ENCODE peak calls at places on chromosomes 1 and 21, in ten cellular contexts. One of them, this sample, is unnamed.
A peak's percentile ranks its signal among the peaks of the same experiment; 100 is the strongest.

GRCh38 chr1:232438476-232438875 is 191.5 kb downstream of the SIPA1L2 start:
- DNase-seq in cardiac muscle cell: no peak
- DNase-seq in uterus: no peak
- DNase-seq in left ventricle myocardium inferior: no peak
- DNase-seq in CD4-positive, alpha-beta memory T cell: no peak
- DNase-seq in tibial artery: no peak
- DNase-seq in SJSA1: no peak
- DNase-seq in neural progenitor cell: no peak
- DNase-seq in tibial nerve: no peak
- DNase-seq in CD8-positive, alpha-beta T cell: no peak
- DNase-seq in this sample: no peak

GRCh38 chr1:70317087-70317486 is 37.4 kb downstream of the ANKRD13C start:
- DNase-seq in CD4-positive, alpha-beta memory T cell: no peak
- DNase-seq in neural progenitor cell: no peak
- DNase-seq in SJSA1: no peak
- DNase-seq in tibial nerve: no peak
- DNase-seq in uterus: no peak
- DNase-seq in CD8-positive, alpha-beta T cell: no peak
- DNase-seq in tibial artery: no peak
- DNase-seq in cardiac muscle cell: no peak
- DNase-seq in left ventricle myocardium inferior: no peak
- DNase-seq in this sample: no peak

GRCh38 chr1:65264197-65264929 is 45.0 kb upstream of the DNAJC6 start:
- DNase-seq in tibial nerve: peak; percentile 20
- DNase-seq in neural progenitor cell: peak; percentile 74
- DNase-seq in SJSA1: no peak
- DNase-seq in left ventricle myocardium inferior: peak; percentile 18
- DNase-seq in CD8-positive, alpha-beta T cell: no peak
- DNase-seq in cardiac muscle cell: peak; percentile 59
- DNase-seq in CD4-positive, alpha-beta memory T cell: no peak
- DNase-seq in uterus: no peak
- DNase-seq in tibial artery: no peak
- DNase-seq in this sample: no peak

GRCh38 chr1:11704691-11705475 is 13.4 kb downstream of the DRAXIN start:
- DNase-seq in cardiac muscle cell: no peak
- DNase-seq in SJSA1: no peak
- DNase-seq in neural progenitor cell: no peak
- DNase-seq in tibial nerve: no peak
- DNase-seq in tibial artery: no peak
- DNase-seq in CD4-positive, alpha-beta memory T cell: no peak
- DNase-seq in left ventricle myocardium inferior: no peak
- DNase-seq in uterus: no peak
- DNase-seq in CD8-positive, alpha-beta T cell: no peak
- DNase-seq in this sample: no peak

GRCh38 chr1:176847052-176847451 is 317.5 kb downstream of the ASTN1 start:
- DNase-seq in neural progenitor cell: no peak
- DNase-seq in cardiac muscle cell: no peak
- DNase-seq in tibial nerve: no peak
- DNase-seq in tibial artery: no peak
- DNase-seq in CD8-positive, alpha-beta T cell: no peak
- DNase-seq in uterus: no peak
- DNase-seq in left ventricle myocardium inferior: peak; percentile 25
- DNase-seq in CD4-positive, alpha-beta memory T cell: no peak
- DNase-seq in SJSA1: no peak
- DNase-seq in this sample: no peak

GRCh38 chr1:20184997-20185833 is 681 bp upstream of the UBXN10 start:
- DNase-seq in CD4-positive, alpha-beta memory T cell: peak; percentile 75
- DNase-seq in SJSA1: no peak
- DNase-seq in tibial nerve: no peak
- DNase-seq in left ventricle myocardium inferior: no peak
- DNase-seq in CD8-positive, alpha-beta T cell: peak; percentile 31
- DNase-seq in cardiac muscle cell: no peak
- DNase-seq in tibial artery: no peak
- DNase-seq in uterus: no peak
- DNase-seq in neural progenitor cell: no peak
- DNase-seq in this sample: no peak

GRCh38 chr1:180643693-180644092 is 11.9 kb downstream of the XPR1 start:
- DNase-seq in uterus: no peak
- DNase-seq in tibial nerve: peak; percentile 27
- DNase-seq in tibial artery: no peak
- DNase-seq in neural progenitor cell: no peak
- DNase-seq in cardiac muscle cell: no peak
- DNase-seq in left ventricle myocardium inferior: no peak
- DNase-seq in SJSA1: no peak
- DNase-seq in CD4-positive, alpha-beta memory T cell: no peak
- DNase-seq in CD8-positive, alpha-beta T cell: no peak
- DNase-seq in this sample: no peak

GRCh38 chr21:38319781-38320180 is 63.0 kb downstream of the KCNJ15 start:
- DNase-seq in left ventricle myocardium inferior: no peak
- DNase-seq in SJSA1: no peak
- DNase-seq in uterus: no peak
- DNase-seq in CD4-positive, alpha-beta memory T cell: no peak
- DNase-seq in CD8-positive, alpha-beta T cell: no peak
- DNase-seq in neural progenitor cell: no peak
- DNase-seq in tibial nerve: no peak
- DNase-seq in tibial artery: no peak
- DNase-seq in cardiac muscle cell: no peak
- DNase-seq in this sample: no peak

GRCh38 chr1:65256860-65257719 is 52.3 kb upstream of the DNAJC6 start:
- DNase-seq in SJSA1: no peak
- DNase-seq in CD4-positive, alpha-beta memory T cell: no peak
- DNase-seq in neural progenitor cell: no peak
- DNase-seq in left ventricle myocardium inferior: no peak
- DNase-seq in tibial nerve: no peak
- DNase-seq in CD8-positive, alpha-beta T cell: no peak
- DNase-seq in uterus: no peak
- DNase-seq in tibial artery: no peak
- DNase-seq in cardiac muscle cell: no peak
- DNase-seq in this sample: no peak

GRCh38 chr1:34858901-34859441 is 578 bp downstream of the SMIM12 start:
- DNase-seq in CD4-positive, alpha-beta memory T cell: peak; percentile 48
- DNase-seq in uterus: peak; percentile 28
- DNase-seq in left ventricle myocardium inferior: no peak
- DNase-seq in neural progenitor cell: no peak
- DNase-seq in SJSA1: peak; percentile 6
- DNase-seq in tibial artery: peak; percentile 74
- DNase-seq in tibial nerve: no peak
- DNase-seq in CD8-positive, alpha-beta T cell: no peak
- DNase-seq in cardiac muscle cell: peak; percentile 16
- DNase-seq in this sample: no peak

GRCh38 chr1:47164552-47164951 is 25.3 kb downstream of the PDZK1IP1 start:
- DNase-seq in uterus: no peak
- DNase-seq in tibial nerve: no peak
- DNase-seq in CD8-positive, alpha-beta T cell: no peak
- DNase-seq in cardiac muscle cell: no peak
- DNase-seq in left ventricle myocardium inferior: no peak
- DNase-seq in neural progenitor cell: no peak
- DNase-seq in CD4-positive, alpha-beta memory T cell: no peak
- DNase-seq in SJSA1: no peak
- DNase-seq in tibial artery: no peak
- DNase-seq in this sample: no peak

GRCh38 chr1:47160716-47161115 is 23.5 kb downstream of the CYP4A22 start:
- DNase-seq in uterus: no peak
- DNase-seq in SJSA1: no peak
- DNase-seq in tibial artery: no peak
- DNase-seq in left ventricle myocardium inferior: no peak
- DNase-seq in CD8-positive, alpha-beta T cell: no peak
- DNase-seq in cardiac muscle cell: no peak
- DNase-seq in tibial nerve: no peak
- DNase-seq in neural progenitor cell: no peak
- DNase-seq in CD4-positive, alpha-beta memory T cell: no peak
- DNase-seq in this sample: no peak

DNA sequence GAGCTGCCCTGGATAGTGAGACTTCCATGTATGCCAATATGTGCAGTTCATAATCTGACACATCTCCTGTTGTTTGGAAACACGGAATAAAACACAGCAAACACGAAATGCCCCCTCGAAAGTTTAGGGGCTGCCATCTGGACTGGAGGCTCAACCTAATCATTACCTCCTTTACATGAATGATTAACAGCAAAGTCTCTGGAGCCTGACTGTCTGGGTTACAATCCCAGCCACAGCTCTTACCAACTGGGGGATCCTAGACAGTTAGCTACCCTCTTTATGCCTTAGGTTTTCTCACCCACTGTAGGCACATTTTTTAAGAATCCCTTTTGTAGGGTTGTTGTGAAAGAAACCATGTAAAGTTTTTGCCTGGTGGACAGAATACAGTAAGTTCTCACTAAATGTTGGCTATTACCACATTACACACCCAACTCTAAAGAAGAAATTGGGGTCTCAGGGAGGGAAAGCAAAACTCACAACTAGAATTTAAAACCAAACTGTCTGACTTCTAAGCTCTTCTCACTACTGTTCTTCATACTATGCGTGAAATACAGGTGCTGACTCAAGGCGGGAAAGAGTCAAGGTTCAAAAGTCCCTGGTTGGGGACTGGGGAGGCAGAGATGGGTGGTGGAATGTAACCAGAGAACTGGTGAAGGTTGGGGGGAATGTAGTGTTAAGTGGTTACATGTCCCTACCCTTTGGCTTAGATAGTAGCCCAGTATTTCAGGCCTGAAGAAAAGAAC is 24.2 kb downstream of the CYP4A22 start:
- DNase-seq in neural progenitor cell: no peak
- DNase-seq in CD8-positive, alpha-beta T cell: no peak
- DNase-seq in tibial nerve: no peak
- DNase-seq in left ventricle myocardium inferior: no peak
- DNase-seq in CD4-positive, alpha-beta memory T cell: no peak
- DNase-seq in tibial artery: no peak
- DNase-seq in SJSA1: no peak
- DNase-seq in uterus: no peak
- DNase-seq in cardiac muscle cell: no peak
- DNase-seq in this sample: no peak
- H3K4me1 ChIP-seq in neural progenitor cell: no peaks in the 10 kb centered on the region
- H3K4me1 ChIP-seq in CD8-positive, alpha-beta T cell: no peaks in the 10 kb centered on the region
- H3K4me1 ChIP-seq in tibial nerve: no peaks in the 10 kb centered on the region
- H3K4me1 ChIP-seq in left ventricle myocardium inferior: no peaks in the 10 kb centered on the region
- H3K4me1 ChIP-seq in CD4-positive, alpha-beta memory T cell: no peaks in the 10 kb centered on the region
- H3K4me1 ChIP-seq in tibial artery: no peaks in the 10 kb centered on the region
- H3K4me1 ChIP-seq in SJSA1: no peaks in the 10 kb centered on the region
- H3K4me1 ChIP-seq in uterus: no peaks in the 10 kb centered on the region
- H3K4me1 ChIP-seq in cardiac muscle cell: no peaks in the 10 kb centered on the region
- H3K4me1 ChIP-seq in this sample: no peaks in the 10 kb centered on the region

GRCh38 chr1:235076504-235077162 is 52.0 kb downstream of the TOMM20 start:
- DNase-seq in uterus: no peak
- DNase-seq in tibial nerve: no peak
- DNase-seq in tibial artery: no peak
- DNase-seq in CD8-positive, alpha-beta T cell: no peak
- DNase-seq in left ventricle myocardium inferior: no peak
- DNase-seq in cardiac muscle cell: no peak
- DNase-seq in neural progenitor cell: no peak
- DNase-seq in CD4-positive, alpha-beta memory T cell: no peak
- DNase-seq in SJSA1: no peak
- DNase-seq in this sample: no peak

GRCh38 chr1:235078480-235078803 is 50.2 kb downstream of the TOMM20 start:
- DNase-seq in left ventricle myocardium inferior: no peak
- DNase-seq in tibial artery: no peak
- DNase-seq in SJSA1: no peak
- DNase-seq in cardiac muscle cell: no peak
- DNase-seq in tibial nerve: no peak
- DNase-seq in CD8-positive, alpha-beta T cell: no peak
- DNase-seq in uterus: no peak
- DNase-seq in CD4-positive, alpha-beta memory T cell: no peak
- DNase-seq in neural progenitor cell: no peak
- DNase-seq in this sample: no peak

GRCh38 chr1:235078927-235079381 is 49.7 kb downstream of the TOMM20 start:
- DNase-seq in SJSA1: no peak
- DNase-seq in left ventricle myocardium inferior: no peak
- DNase-seq in tibial artery: no peak
- DNase-seq in CD8-positive, alpha-beta T cell: no peak
- DNase-seq in uterus: no peak
- DNase-seq in tibial nerve: no peak
- DNase-seq in cardiac muscle cell: no peak
- DNase-seq in neural progenitor cell: no peak
- DNase-seq in CD4-positive, alpha-beta memory T cell: no peak
- DNase-seq in this sample: no peak

GRCh38 chr1:235077163-235077540 is 51.5 kb downstream of the TOMM20 start:
- DNase-seq in tibial nerve: no peak
- DNase-seq in uterus: no peak
- DNase-seq in CD8-positive, alpha-beta T cell: no peak
- DNase-seq in neural progenitor cell: no peak
- DNase-seq in SJSA1: no peak
- DNase-seq in left ventricle myocardium inferior: no peak
- DNase-seq in CD4-positive, alpha-beta memory T cell: no peak
- DNase-seq in cardiac muscle cell: no peak
- DNase-seq in tibial artery: no peak
- DNase-seq in this sample: no peak

GRCh38 chr1:235077571-235078479 is 50.8 kb downstream of the TOMM20 start:
- DNase-seq in CD4-positive, alpha-beta memory T cell: no peak
- DNase-seq in neural progenitor cell: no peak
- DNase-seq in SJSA1: no peak
- DNase-seq in tibial artery: no peak
- DNase-seq in left ventricle myocardium inferior: no peak
- DNase-seq in uterus: no peak
- DNase-seq in tibial nerve: no peak
- DNase-seq in CD8-positive, alpha-beta T cell: no peak
- DNase-seq in cardiac muscle cell: no peak
- DNase-seq in this sample: no peak
- H3K27ac ChIP-seq in CD4-positive, alpha-beta memory T cell: no peak overlapping the region
- H3K27ac ChIP-seq in neural progenitor cell: no peak overlapping the region
- H3K27ac ChIP-seq in SJSA1: no peak overlapping the region
- H3K27ac ChIP-seq in tibial artery: peak overlapping the region; percentile 53
- H3K27ac ChIP-seq in left ventricle myocardium inferior: peak overlapping the region; percentile 94
- H3K27ac ChIP-seq in uterus: peak overlapping the region; percentile 51
- H3K27ac ChIP-seq in tibial nerve: peak overlapping the region; percentile 86
- H3K27ac ChIP-seq in CD8-positive, alpha-beta T cell: no peak overlapping the region
- H3K27ac ChIP-seq in cardiac muscle cell: peak overlapping the region; percentile 2
- H3K27ac ChIP-seq in this sample: peak overlapping the region; percentile 95

DNA sequence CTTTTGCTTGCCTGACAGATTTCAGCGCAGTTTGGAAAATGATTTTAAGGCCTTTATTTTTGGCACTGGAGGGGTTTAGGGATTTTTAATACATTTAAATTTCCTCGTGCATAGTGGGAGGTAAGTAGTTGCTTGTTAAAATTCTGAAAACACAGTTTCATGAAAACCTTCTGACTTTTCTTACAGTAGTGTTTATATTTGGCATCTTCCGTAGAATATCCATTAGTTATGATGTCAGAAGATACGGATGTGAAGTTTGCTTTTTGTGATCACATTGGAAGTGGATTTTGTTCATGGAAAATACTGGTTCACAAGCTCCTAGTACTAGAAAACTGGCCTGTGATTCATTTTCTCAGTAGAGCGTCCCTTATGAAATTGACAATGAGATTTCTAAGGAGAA is 1.3 kb downstream of the RABGAP1L start:
- DNase-seq in tibial artery: no peak
- DNase-seq in tibial nerve: no peak
- DNase-seq in CD8-positive, alpha-beta T cell: no peak
- DNase-seq in neural progenitor cell: no peak
- DNase-seq in cardiac muscle cell: no peak
- DNase-seq in left ventricle myocardium inferior: no peak
- DNase-seq in uterus: no peak
- DNase-seq in SJSA1: no peak
- DNase-seq in CD4-positive, alpha-beta memory T cell: no peak
- DNase-seq in this sample: no peak
- H3K4me3 ChIP-seq in tibial artery: peak overlapping the region; percentile 84
- H3K4me3 ChIP-seq in tibial nerve: no peak overlapping the region
- H3K4me3 ChIP-seq in CD8-positive, alpha-beta T cell: peak overlapping the region; percentile 73
- H3K4me3 ChIP-seq in neural progenitor cell: peak overlapping the region; percentile 85
- H3K4me3 ChIP-seq in cardiac muscle cell: peak overlapping the region; percentile 82
- H3K4me3 ChIP-seq in left ventricle myocardium inferior: peak overlapping the region; percentile 99
- H3K4me3 ChIP-seq in uterus: no peak overlapping the region
- H3K4me3 ChIP-seq in SJSA1: peak overlapping the region; percentile 85
- H3K4me3 ChIP-seq in CD4-positive, alpha-beta memory T cell: peak overlapping the region; percentile 95
- H3K4me3 ChIP-seq in this sample: peak overlapping the region; percentile 91

GRCh38 chr1:227265891-227266290 is 52.4 kb downstream of the CDC42BPA start:
- DNase-seq in left ventricle myocardium inferior: no peak
- DNase-seq in SJSA1: no peak
- DNase-seq in neural progenitor cell: no peak
- DNase-seq in CD4-positive, alpha-beta memory T cell: no peak
- DNase-seq in tibial nerve: no peak
- DNase-seq in tibial artery: no peak
- DNase-seq in uterus: no peak
- DNase-seq in cardiac muscle cell: no peak
- DNase-seq in CD8-positive, alpha-beta T cell: no peak
- DNase-seq in this sample: no peak
- H3K4me1 ChIP-seq in left ventricle myocardium inferior: peaks cover 62% of the 10 kb centered on the region
- H3K4me1 ChIP-seq in SJSA1: peaks cover 4% of the 10 kb centered on the region
- H3K4me1 ChIP-seq in neural progenitor cell: no peaks in the 10 kb centered on the region
- H3K4me1 ChIP-seq in CD4-positive, alpha-beta memory T cell: no peaks in the 10 kb centered on the region
- H3K4me1 ChIP-seq in tibial nerve: peaks cover 4% of the 10 kb centered on the region
- H3K4me1 ChIP-seq in tibial artery: peaks cover 41% of the 10 kb centered on the region
- H3K4me1 ChIP-seq in uterus: no peaks in the 10 kb centered on the region
- H3K4me1 ChIP-seq in cardiac muscle cell: no peaks in the 10 kb centered on the region
- H3K4me1 ChIP-seq in CD8-positive, alpha-beta T cell: no peaks in the 10 kb centered on the region
- H3K4me1 ChIP-seq in this sample: peaks cover 11% of the 10 kb centered on the region

This sample was measured in right atrium auricular region.